ENCODE peak calls at places on chromosome 7, in seven cellular contexts. D is sigmoid colon; T is CD8-positive, alpha-beta memory T cell; B is mammary epithelial cell; P is tibial artery; N is stomach; A is substantia nigra. Z is an unnamed sample.

GRCh38 chr7:48759431-48760080 is 164.8 kb upstream of the CDC14C start:
- DNase-seq in A (no peak), P (no peak), D (no peak), T (no peak), N (no peak), B (no peak), Z (no peak)

GRCh38 chr7:140475747-140476333 is 3.5 kb downstream of the MKRN1 start:
- DNase-seq in P (no peak), D (peak), A (no peak), B (peak), T (peak), N (peak), Z (no peak)

GRCh38 chr7:21140622-21141021 is 287.3 kb upstream of the SP4 start:
- DNase-seq in T (no peak), B (peak), N (no peak), P (no peak), A (no peak), D (no peak), Z (no peak)

GRCh38 chr7:12322287-12322902 is 81.3 kb downstream of the VWDE start:
- DNase-seq in N (no peak), T (no peak), P (no peak), D (no peak), A (no peak), B (no peak), Z (no peak)

GRCh38 chr7:80053098-80053497 is 81.5 kb upstream of the GNAI1 start:
- DNase-seq in T (no peak), P (no peak), N (no peak), D (no peak), A (no peak), B (no peak), Z (no peak)

GRCh38 chr7:4851459-4852422 is 10.1 kb downstream of the PAPOLB start:
- DNase-seq in A (no peak), D (no peak), T (no peak), P (no peak), B (peak), N (no peak), Z (no peak)

GRCh38 chr7:143384148-143384547 is 3.0 kb downstream of the ZYX start:
- DNase-seq in N (no peak), A (no peak), T (peak), P (peak), B (no peak), D (peak), Z (no peak)

GRCh38 chr7:128164061-128164954 is 76.8 kb upstream of the LEP start:
- DNase-seq in P (no peak), D (no peak), T (no peak), B (peak), N (no peak), A (no peak), Z (peak)

GRCh38 chr7:30750574-30751256 is 1.2 kb upstream of the INMT start:
- DNase-seq in A (peak), B (no peak), D (peak), T (no peak), P (peak), N (no peak), Z (peak)

GRCh38 chr7:94642838-94643653 is 12.9 kb downstream of the SGCE start:
- DNase-seq in A (no peak), N (no peak), D (no peak), T (no peak), P (no peak), B (peak), Z (no peak)

GRCh38 chr7:141291541-141291940 is 217.7 kb downstream of the TMEM178B start:
- DNase-seq in A (no peak), D (no peak), N (no peak), P (no peak), B (no peak), T (no peak), Z (no peak)

GRCh38 chr7:137508437-137509175 is 165.1 kb upstream of the PTN start:
- DNase-seq in B (peak), T (no peak), N (no peak), A (no peak), D (no peak), P (no peak), Z (peak)

GRCh38 chr7:99579956-99580777 is 17.9 kb upstream of the TMEM225B start:
- DNase-seq in B (no peak), T (peak), D (no peak), A (peak), P (no peak), N (no peak), Z (peak)

GRCh38 chr7:23003505-23004246 is 10.3 kb downstream of the HYCC1 start:
- DNase-seq in T (no peak), D (no peak), A (no peak), B (no peak), N (no peak), P (no peak), Z (no peak)

GRCh38 chr7:86643478-86644281 is at the start of gene GRM3:
- DNase-seq in P (no peak), B (no peak), D (no peak), T (no peak), A (peak), N (no peak), Z (no peak)

GRCh38 chr7:20561908-20562307 is 53.6 kb upstream of the ABCB5 start:
- DNase-seq in A (no peak), B (peak), T (no peak), N (no peak), D (no peak), P (no peak), Z (no peak)

GRCh38 chr7:158055726-158056510 is 531.7 kb downstream of the PTPRN2 start:
- DNase-seq in P (peak), N (no peak), A (no peak), T (peak), B (no peak), D (peak), Z (no peak)

GRCh38 chr7:117061751-117062150 is 108.5 kb downstream of the ST7 start:
- DNase-seq in D (no peak), B (peak), N (no peak), A (no peak), P (no peak), T (no peak), Z (no peak)

GRCh38 chr7:22733761-22734160 is 6.8 kb downstream of the IL6 start:
- DNase-seq in P (no peak), T (no peak), N (no peak), A (no peak), B (no peak), D (no peak), Z (no peak)

GRCh38 chr7:10237306-10237705 is 736.4 kb upstream of the PHF14 start:
- DNase-seq in B (peak), P (no peak), D (no peak), N (no peak), T (no peak), A (no peak), Z (peak)

GRCh38 chr7:37536706-37537105 is 88.0 kb upstream of the ELMO1 start:
- DNase-seq in N (no peak), D (no peak), P (no peak), T (no peak), A (no peak), B (no peak), Z (no peak)

GRCh38 chr7:55271069-55271468 is 94.1 kb upstream of the LANCL2 start:
- DNase-seq in T (no peak), P (no peak), B (no peak), N (no peak), D (no peak), A (no peak), Z (no peak)

GRCh38 chr7:55092186-55092976 is 73.6 kb downstream of the EGFR start:
- DNase-seq in A (no peak), P (no peak), N (no peak), D (no peak), T (no peak), B (no peak), Z (no peak)

GRCh38 chr7:100888529-100888987 is 957 bp downstream of the UFSP1 start:
- DNase-seq in T (no peak), B (no peak), N (no peak), A (no peak), D (no peak), P (no peak), Z (no peak)

GRCh38 chr7:131110294-131111080 is 217.2 kb upstream of the MKLN1 start:
- DNase-seq in D (peak), T (no peak), A (peak), B (peak), P (peak), N (no peak), Z (peak)

GRCh38 chr7:167976-168791 is 24.2 kb upstream of the FAM20C start:
- DNase-seq in N (no peak), A (no peak), D (peak), P (no peak), T (no peak), B (no peak), Z (no peak)

DNA sequence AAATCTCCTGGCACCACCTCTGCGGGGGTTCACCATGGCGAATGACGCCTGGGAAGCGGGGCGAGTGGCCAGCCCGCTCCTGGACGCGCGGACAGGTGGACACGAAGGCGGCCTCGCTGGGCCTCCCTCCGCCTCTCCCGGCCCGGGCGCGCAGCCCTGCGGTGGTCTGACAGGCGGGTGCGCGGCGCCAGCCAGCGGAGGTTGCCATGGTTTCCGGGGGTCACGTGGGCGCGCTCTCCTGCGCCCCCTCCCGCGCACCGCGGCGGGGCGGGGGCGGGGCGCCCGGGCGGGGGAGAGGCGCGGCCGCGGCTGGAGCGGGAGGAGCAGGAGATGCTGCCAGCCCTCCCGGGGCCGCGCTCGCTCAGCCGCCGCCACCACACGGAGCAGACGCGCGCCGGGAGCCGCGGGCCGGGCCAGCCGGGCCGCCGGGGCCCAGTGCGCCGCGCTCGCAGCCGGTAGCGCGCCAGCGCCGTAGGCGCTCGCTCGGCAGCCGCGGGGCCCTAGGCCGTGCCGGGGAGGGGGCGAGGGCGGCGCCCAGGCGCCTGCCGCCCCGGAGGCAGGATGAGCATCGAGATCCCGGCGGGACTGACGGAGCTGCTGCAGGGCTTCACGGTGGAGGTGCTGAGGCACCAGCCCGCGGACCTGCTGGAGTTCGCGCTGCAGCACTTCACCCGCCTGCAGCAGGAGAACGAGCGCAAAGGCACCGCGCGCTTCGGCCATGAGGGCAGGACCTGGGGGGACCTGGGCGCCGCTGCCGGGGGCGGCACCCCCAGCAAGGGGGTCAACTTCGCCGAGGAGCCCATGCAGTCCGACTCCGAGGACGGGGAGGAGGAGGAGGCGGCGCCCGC is at the start of gene PRKAR2B:
- DNase-seq in N (peak), T (peak), A (peak), P (peak), B (peak), D (peak), Z (peak)
- H3K27ac ChIP-seq in N (peak), T (peak), A (peak), P (peak), B (no peak), D (peak), Z (no peak)

GRCh38 chr7:114820993-114821945 is 100.6 kb upstream of the MDFIC start:
- DNase-seq in B (no peak), A (no peak), T (no peak), P (no peak), N (no peak), D (no peak), Z (peak)

GRCh38 chr7:114822131-114822530 is 99.8 kb upstream of the MDFIC start:
- DNase-seq in D (no peak), A (no peak), T (no peak), B (no peak), N (no peak), P (no peak), Z (no peak)

GRCh38 chr7:114825423-114825951 is 96.4 kb upstream of the MDFIC start:
- DNase-seq in P (no peak), A (no peak), B (no peak), N (no peak), T (no peak), D (no peak), Z (no peak)

GRCh38 chr7:114822844-114823243 is 99.0 kb upstream of the MDFIC start:
- DNase-seq in P (no peak), B (no peak), T (no peak), D (no peak), N (no peak), A (no peak), Z (no peak)

DNA sequence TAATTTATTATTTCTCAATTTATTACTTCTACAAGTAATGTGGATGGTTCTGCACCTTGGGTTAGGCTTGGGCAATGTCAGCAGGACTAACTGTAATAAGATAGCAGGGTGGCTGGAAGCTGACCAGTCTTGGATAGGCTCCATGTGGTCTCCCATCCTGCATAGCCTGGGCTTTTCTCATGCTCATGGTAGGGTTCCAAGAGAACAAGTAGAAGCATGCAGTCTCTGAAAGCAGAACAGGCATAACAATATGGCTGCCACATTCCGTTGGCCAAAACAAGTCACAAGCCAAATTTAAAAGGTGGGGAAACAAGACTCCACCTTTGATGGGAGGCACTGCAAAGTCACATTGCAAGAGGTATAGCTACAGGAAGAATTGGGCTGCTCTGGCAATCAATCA is 98.6 kb upstream of the MDFIC start:
- DNase-seq in T (no peak), N (no peak), A (no peak), D (no peak), P (no peak), B (peak), Z (no peak)
- H3K27ac ChIP-seq in T (no peak), N (no peak), A (no peak), D (no peak), P (no peak), B (no peak), Z (no peak)

GRCh38 chr7:149154021-149154420 is 6.8 kb downstream of the ZNF398 start:
- DNase-seq in T (no peak), B (no peak), A (no peak), P (no peak), N (no peak), D (no peak), Z (no peak)

GRCh38 chr7:149147730-149148653 is 739 bp downstream of the ZNF398 start:
- DNase-seq in D (peak), T (peak), B (peak), A (peak), N (peak), P (peak), Z (peak)

GRCh38 chr7:149156898-149157297 is 9.6 kb downstream of the ZNF398 start:
- DNase-seq in A (no peak), N (no peak), B (no peak), D (no peak), T (no peak), P (no peak), Z (no peak)

GRCh38 chr7:149150981-149151380 is 3.7 kb downstream of the ZNF398 start:
- DNase-seq in T (no peak), P (no peak), B (no peak), A (no peak), D (no peak), N (no peak), Z (no peak)

DNA sequence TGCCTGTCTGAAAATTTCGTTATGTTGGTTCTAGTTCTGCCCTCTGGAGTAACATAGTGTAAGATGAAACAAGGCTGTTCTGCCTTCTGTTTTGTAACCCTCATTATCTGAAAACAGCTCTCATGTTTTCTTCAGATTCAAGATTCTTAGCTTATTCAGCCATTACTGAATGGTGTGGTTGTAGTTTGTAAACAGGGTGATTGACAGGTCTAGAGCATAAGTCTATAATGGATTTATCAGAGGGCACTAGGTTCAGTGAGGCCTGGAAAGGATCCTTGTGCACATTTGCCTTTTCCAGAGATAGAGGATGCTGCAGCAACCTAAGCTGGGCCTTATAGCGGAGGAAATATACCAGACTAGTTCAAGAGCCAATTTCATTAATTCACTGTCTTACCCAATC is 6.1 kb downstream of the ZNF398 start:
- DNase-seq in B (no peak), A (no peak), N (no peak), P (no peak), D (no peak), T (no peak), Z (no peak)
- H3K27ac ChIP-seq in B (no peak), A (no peak), N (no peak), P (no peak), D (no peak), T (no peak), Z (no peak)

GRCh38 chr7:73557108-73557396 is 438 bp downstream of the BCL7B start:
- DNase-seq in B (peak), N (peak), A (peak), P (peak), D (peak), T (peak), Z (peak)

GRCh38 chr7:73560035-73560835 is 2.7 kb upstream of the BCL7B start:
- DNase-seq in B (peak), N (no peak), D (no peak), T (no peak), A (no peak), P (no peak), Z (no peak)

GRCh38 chr7:73557397-73558257 is at the start of gene BCL7B:
- DNase-seq in T (peak), B (peak), N (peak), P (peak), D (peak), A (peak), Z (peak)

GRCh38 chr7:73556208-73557107 is 1.0 kb downstream of the BCL7B start:
- DNase-seq in N (no peak), B (no peak), A (no peak), P (no peak), D (no peak), T (no peak), Z (no peak)

DNA sequence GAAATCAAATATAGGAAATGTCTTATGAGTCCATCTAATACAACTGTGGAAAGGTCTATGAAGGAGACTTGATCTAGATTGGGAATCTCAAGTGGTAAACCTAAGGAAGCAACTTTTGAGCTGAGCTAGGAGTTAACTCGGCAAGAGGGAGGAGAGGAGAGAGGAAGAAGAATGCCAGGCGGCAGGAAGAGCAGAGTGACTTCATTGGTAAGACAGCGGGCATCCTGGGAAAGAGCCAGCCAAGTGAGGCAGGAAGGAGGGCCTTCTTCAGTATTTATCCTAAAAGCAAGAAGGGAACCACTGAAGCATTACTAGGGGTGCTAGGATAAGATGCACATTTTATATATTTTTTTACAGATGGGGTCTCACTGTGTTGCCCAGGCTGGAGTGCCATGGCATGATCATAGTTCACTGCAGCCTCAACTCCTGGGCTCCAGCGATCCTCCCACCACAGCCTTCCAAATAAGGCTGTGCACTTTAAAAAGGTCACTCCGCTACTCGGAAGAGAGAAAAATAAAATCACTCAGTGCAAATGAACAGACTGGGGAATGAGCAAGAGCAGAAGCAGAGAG is 2.0 kb downstream of the BCL7B start:
- DNase-seq in A (no peak), B (no peak), P (no peak), T (no peak), N (no peak), D (no peak), Z (no peak)
- H3K27ac ChIP-seq in A (no peak), B (peak), P (peak), T (peak), N (peak), D (peak), Z (no peak)

DNA sequence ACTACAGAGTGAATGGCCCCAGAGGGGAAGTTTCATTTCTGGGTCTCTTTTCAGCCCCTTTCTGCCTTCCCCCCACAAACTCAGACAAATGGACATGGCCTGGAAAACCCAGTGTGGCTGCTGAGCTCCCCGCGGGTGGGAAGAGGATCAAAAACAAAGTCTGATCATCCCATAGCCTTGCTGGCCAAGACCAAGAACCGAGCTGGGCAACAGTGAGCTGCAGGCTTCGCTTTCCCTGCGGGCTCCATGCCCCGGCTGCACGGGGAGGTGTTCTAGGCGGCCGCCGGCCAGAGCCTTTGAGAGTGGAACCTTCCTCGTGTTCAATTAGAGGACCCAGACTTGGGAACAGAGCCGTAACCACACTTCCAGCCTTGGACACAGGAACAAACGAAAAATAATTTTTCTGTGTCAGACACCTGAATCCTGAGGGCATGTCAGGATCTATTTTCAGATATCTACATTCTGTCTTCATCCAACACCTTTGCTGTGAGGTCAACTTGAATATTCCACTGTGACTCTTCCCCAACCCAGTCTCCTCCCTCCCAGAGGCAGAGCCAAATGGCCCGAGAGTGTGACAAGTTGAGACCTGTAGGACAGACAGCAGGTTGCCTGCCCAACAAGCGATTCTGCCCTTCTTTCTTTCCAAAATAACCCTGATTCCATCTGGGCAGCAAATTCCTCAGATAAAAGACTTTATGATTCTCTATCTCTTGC is 26.0 kb downstream of the WDR86 start:
- DNase-seq in N (no peak), B (peak), P (no peak), A (no peak), T (peak), D (no peak), Z (no peak)
- H3K27ac ChIP-seq in N (no peak), B (no peak), P (no peak), A (no peak), T (no peak), D (no peak), Z (no peak)

Z was measured in SJSA1.